ENCODE peak calls at places on chromosomes 5 and 9, in six cellular contexts. K is coronary artery, E is MM.1S, P is colonic mucosa, I is GM23248, O is upper lobe of right lung. S is an unnamed sample.

GRCh38 chr9:21028476-21028875 is 3.0 kb downstream of the HACD4 start:
- DNase-seq in K (no peak), E (no peak), P (no peak), I (peak; percentile 50), O (no peak), S (no peak)

GRCh38 chr9:128568470-128569083 is 16.2 kb downstream of the SPTAN1 start:
- DNase-seq in K (no peak), E (no peak), P (no peak), I (peak; percentile 46), O (no peak), S (no peak)

GRCh38 chr5:174338204-174339010 is 292.9 kb downstream of the NSG2 start:
- DNase-seq in K (peak; percentile 64), E (no peak), P (no peak), I (peak; percentile 25), O (no peak), S (no peak)

GRCh38 chr5:116423091-116423490 is 151.5 kb downstream of the SEMA6A start:
- DNase-seq in K (no peak), E (no peak), P (no peak), I (no peak), O (no peak), S (no peak)

GRCh38 chr9:84573098-84573497 is 96.4 kb upstream of the NTRK2 start:
- DNase-seq in K (no peak), E (no peak), P (no peak), I (no peak), O (no peak), S (no peak)

GRCh38 chr5:34040411-34040810 is 2.6 kb downstream of the C1QTNF3 start:
- DNase-seq in K (no peak), E (no peak), P (no peak), I (peak; percentile 31), O (no peak), S (no peak)

GRCh38 chr9:79953908-79954307 is 382.1 kb downstream of the TLE4 start:
- DNase-seq in K (no peak), E (no peak), P (no peak), I (no peak), O (no peak), S (no peak)

GRCh38 chr5:72270037-72270436 is 50.0 kb downstream of the MRPS27 start:
- DNase-seq in K (no peak), E (no peak), P (no peak), I (no peak), O (no peak), S (no peak)

GRCh38 chr9:109976328-109976702 is 196.3 kb downstream of the PALM2AKAP2 start:
- DNase-seq in K (no peak), E (no peak), P (no peak), I (peak; percentile 28), O (no peak), S (no peak)